ENCODE peak calls at places on chromosomes 3 and 15, in four cellular contexts. D is HL-60, T is K562, R is GM12878. U is an unnamed sample.

GRCh38 chr3:181493423-181493822 is 218.3 kb upstream of the SOX2 start:
- DNase-seq in T (no peak), D (no peak), R (no peak), U (no peak)

GRCh38 chr3:40116478-40117162 is 192.9 kb upstream of the EIF1B start:
- DNase-seq in R (no peak), D (no peak), T (no peak), U (no peak)

GRCh38 chr3:171614318-171614967 is 154.2 kb upstream of the TNIK start:
- DNase-seq in D (no peak), R (no peak), T (peak), U (peak)

GRCh38 chr3:172622916-172623700 is 87.8 kb downstream of the NCEH1 start:
- DNase-seq in T (peak), R (no peak), D (peak), U (no peak)

GRCh38 chr3:129684270-129684669 is 77.8 kb upstream of the PLXND1 start:
- DNase-seq in R (no peak), T (no peak), D (no peak), U (no peak)

GRCh38 chr15:62739082-62739481 is 303.5 kb upstream of the TPM1 start:
- DNase-seq in T (no peak), D (no peak), R (no peak), U (no peak)

GRCh38 chr3:172708905-172709775 is 1.7 kb downstream of the NCEH1 start:
- DNase-seq in R (no peak), D (no peak), T (no peak), U (no peak)

GRCh38 chr3:120820748-120821147 is 78.2 kb downstream of the GTF2E1 start:
- DNase-seq in R (no peak), T (no peak), D (no peak), U (no peak)

GRCh38 chr3:52313774-52314188 is 2.3 kb upstream of the DNAH1 start:
- DNase-seq in D (no peak), T (peak), R (peak), U (peak)

GRCh38 chr3:94413721-94414106 is 350.9 kb downstream of the NSUN3 start:
- DNase-seq in T (no peak), R (no peak), D (no peak), U (no peak)

GRCh38 chr15:66740802-66741201 is 38.8 kb downstream of the SMAD6 start:
- DNase-seq in D (no peak), R (no peak), T (no peak), U (no peak)

GRCh38 chr15:22778796-22779195 is 7.6 kb upstream of the NIPA1 start:
- DNase-seq in D (no peak), T (no peak), R (no peak), U (no peak)
- TF ChIP-seq SPI1 in D (no peak), T (no peak), R (no peak), U (no peak)

DNA sequence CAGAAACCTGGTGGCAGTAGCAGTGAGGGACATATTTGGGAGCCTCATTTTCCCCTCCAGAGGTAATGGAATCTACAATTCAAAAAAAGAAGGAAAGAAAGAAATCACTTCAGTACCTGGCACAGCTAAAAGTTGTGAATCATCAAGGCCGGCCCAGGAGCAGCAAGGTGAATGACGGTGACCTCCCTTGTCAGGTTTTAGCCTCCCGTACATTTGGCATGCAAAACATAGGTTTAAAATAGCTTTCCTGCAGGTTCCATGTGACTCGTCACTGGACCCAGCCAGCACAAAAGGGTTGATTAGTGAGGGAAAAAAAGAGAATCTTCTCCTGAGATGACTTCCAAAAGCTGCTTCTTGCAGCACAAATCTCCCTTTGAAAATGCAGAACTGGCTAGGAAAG is 394.2 kb downstream of the LSAMP start:
- DNase-seq in R (no peak), D (no peak), T (no peak), U (no peak)
- TF ChIP-seq SPI1 in R (no peak), D (no peak), T (no peak), U (no peak)

DNA sequence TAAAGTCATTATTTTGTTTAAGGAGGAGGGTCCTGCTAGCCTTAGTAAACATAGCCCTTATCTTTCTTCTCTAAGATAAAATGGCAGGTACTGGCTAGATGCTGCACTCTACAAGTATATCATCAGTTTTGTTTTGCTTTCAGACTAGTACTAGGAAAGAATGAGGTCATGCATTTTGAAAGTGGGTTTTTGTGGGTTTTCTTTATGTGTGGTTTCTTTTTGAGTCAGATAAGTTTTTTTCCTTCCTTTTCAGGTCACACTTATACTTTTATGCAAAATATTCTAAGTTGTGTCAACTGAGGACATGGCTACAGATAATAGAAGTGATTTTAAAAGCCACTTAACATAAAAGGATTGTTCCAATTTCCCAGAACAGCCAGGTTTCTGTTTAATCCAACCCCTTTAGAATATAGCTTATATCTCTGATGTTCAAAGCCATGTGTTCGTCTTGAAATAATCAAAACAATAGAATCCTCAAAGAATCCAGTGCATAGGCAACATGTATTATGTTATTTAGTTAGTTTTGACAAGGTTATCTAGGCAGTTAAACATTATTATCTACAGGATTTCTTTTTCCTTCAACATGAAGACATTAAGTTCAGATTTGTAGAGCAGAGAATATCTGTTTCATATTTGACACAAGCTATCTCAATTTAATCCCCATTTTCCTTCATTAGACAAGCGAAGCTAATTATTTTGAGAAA is 406.2 kb downstream of the RBMS3 start:
- DNase-seq in T (no peak), D (no peak), R (peak), U (no peak)
- TF ChIP-seq SPI1 in T (no peak), D (no peak), R (no peak), U (no peak)

GRCh38 chr3:149548729-149549065 is 74.2 kb downstream of the TM4SF4 start:
- DNase-seq in R (no peak), T (no peak), D (no peak), U (no peak)
- TF ChIP-seq SPI1 in R (no peak), T (no peak), D (no peak), U (no peak)

U was measured in GM12891.